ENCODE peak calls at places on chromosomes 7 and 10, in five cellular contexts. A, Y, B, J and V are unnamed samples.

GRCh38 chr10:132974886-132975881 is 32.8 kb upstream of the CFAP46 start:
- DNase-seq in A (no peak), Y (no peak), B (no peak), J (no peak), V (no peak)

GRCh38 chr10:43816351-43817321 is 168.0 kb upstream of the ZNF32 start:
- DNase-seq in A (no peak), Y (no peak), B (peak), J (peak), V (peak)

GRCh38 chr7:23691320-23691719 is 11.3 kb downstream of the FAM221A start:
- DNase-seq in A (no peak), Y (no peak), B (no peak), J (no peak), V (no peak)

GRCh38 chr7:50346548-50347497 is 42.3 kb downstream of the IKZF1 start:
- DNase-seq in A (peak), Y (no peak), B (no peak), J (no peak), V (no peak)

GRCh38 chr10:94315975-94316464 is 46.7 kb downstream of the NOC3L start:
- DNase-seq in A (no peak), Y (no peak), B (no peak), J (no peak), V (peak)

GRCh38 chr7:136134503-136134902 is 157.3 kb upstream of the MTPN start:
- DNase-seq in A (peak), Y (no peak), B (no peak), J (no peak), V (peak)

GRCh38 chr7:24341677-24342076 is 57.7 kb downstream of the NPY start:
- DNase-seq in A (peak), Y (no peak), B (no peak), J (no peak), V (no peak)

GRCh38 chr7:109964780-109965179 is 1126.1 kb upstream of the LRRN3 start:
- DNase-seq in A (peak), Y (no peak), B (no peak), J (no peak), V (no peak)

GRCh38 chr10:35215107-35215506 is 88.5 kb downstream of the CREM start:
- DNase-seq in A (no peak), Y (no peak), B (no peak), J (no peak), V (no peak)

GRCh38 chr7:134290286-134290685 is 26.4 kb downstream of the SLC35B4 start:
- DNase-seq in A (peak), Y (no peak), B (no peak), J (no peak), V (peak)

GRCh38 chr7:4017785-4018184 is 664.3 kb upstream of the FOXK1 start:
- DNase-seq in A (no peak), Y (no peak), B (no peak), J (no peak), V (no peak)

GRCh38 chr10:83819609-83820008 is 319.7 kb upstream of the GHITM start:
- DNase-seq in A (no peak), Y (no peak), B (no peak), J (no peak), V (no peak)

GRCh38 chr10:10881132-10881813 is 136.4 kb upstream of the CELF2 start:
- DNase-seq in A (no peak), Y (no peak), B (no peak), J (no peak), V (no peak)

GRCh38 chr10:17735166-17735941 is 16.6 kb upstream of the TMEM236 start:
- DNase-seq in A (no peak), Y (no peak), B (no peak), J (peak), V (no peak)